ENCODE peak calls at places on chromosomes 12 and 14, in five cellular contexts. E is IMR-90, J is K562, R is HepG2, W is GM12878. P is an unnamed sample.

GRCh38 chr14:90491221-90491867 is 94.5 kb downstream of the CALM1 start:
- DNase-seq in R (no peak), J (no peak), E (peak), W (no peak), P (no peak)

GRCh38 chr14:61322799-61323290 is 1.5 kb downstream of the PRKCH start:
- DNase-seq in R (no peak), J (no peak), W (no peak), E (peak), P (peak)

GRCh38 chr12:130978785-130979184 is 25.1 kb downstream of the ADGRD1 start:
- DNase-seq in J (no peak), R (no peak), W (no peak), E (no peak), P (no peak)

GRCh38 chr14:92880851-92881250 is 42.1 kb upstream of the CHGA start:
- DNase-seq in E (peak), W (no peak), J (no peak), R (peak), P (peak)

GRCh38 chr12:123058980-123059379 is 78.5 kb downstream of the ARL6IP4 start:
- DNase-seq in W (no peak), R (no peak), J (no peak), E (peak), P (no peak)

GRCh38 chr12:122395319-122395718 is 27.1 kb downstream of the CLIP1 start:
- DNase-seq in W (no peak), E (peak), J (no peak), R (no peak), P (peak)

GRCh38 chr14:102544745-102545460 is 35.3 kb upstream of the ANKRD9 start:
- DNase-seq in W (no peak), R (peak), J (no peak), E (no peak), P (no peak)

GRCh38 chr14:61177279-61178225 is 103.6 kb downstream of the TMEM30B start:
- DNase-seq in W (no peak), R (no peak), J (no peak), E (peak), P (no peak)

GRCh38 chr12:120235369-120236123 is 30.0 kb downstream of the PXN start:
- DNase-seq in J (no peak), R (no peak), E (no peak), W (no peak), P (peak)

GRCh38 chr12:7099290-7099996 is 7.2 kb upstream of the C1R start:
- DNase-seq in R (no peak), W (no peak), J (no peak), E (no peak), P (no peak)

GRCh38 chr14:45426685-45427282 is 173.8 kb upstream of the MIS18BP1 start:
- DNase-seq in E (peak), W (peak), R (peak), J (peak), P (peak)

GRCh38 chr12:120474092-120474960 is 4.8 kb upstream of the SRSF9 start:
- DNase-seq in R (no peak), E (peak), W (no peak), J (peak), P (peak)

GRCh38 chr14:104355949-104356737 is 217.8 kb downstream of the KIF26A start:
- DNase-seq in W (no peak), J (no peak), R (no peak), E (no peak), P (no peak)

GRCh38 chr12:119072463-119072862 is 91.1 kb downstream of the SRRM4 start:
- DNase-seq in W (no peak), J (no peak), E (no peak), R (no peak), P (no peak)

GRCh38 chr12:62722971-62723680 is 211.8 kb downstream of the PPM1H start:
- DNase-seq in R (no peak), J (no peak), E (peak), W (no peak), P (no peak)

GRCh38 chr12:3381059-3382047 is 109.7 kb upstream of the PRMT8 start:
- DNase-seq in W (no peak), J (no peak), E (no peak), R (no peak), P (no peak)

GRCh38 chr12:117208206-117208605 is 17.9 kb upstream of the FBXO21 start:
- DNase-seq in R (no peak), J (no peak), W (no peak), E (no peak), P (no peak)

GRCh38 chr12:91108196-91108595 is 3.1 kb downstream of the LUM start:
- DNase-seq in R (no peak), W (no peak), J (no peak), E (no peak), P (no peak)

GRCh38 chr14:35050652-35051051 is 4.6 kb downstream of the FAM177A1 start:
- DNase-seq in J (peak), R (peak), E (peak), W (no peak), P (peak)

GRCh38 chr14:68340262-68340661 is 452.6 kb downstream of the ZFP36L1 start:
- DNase-seq in R (no peak), E (no peak), J (no peak), W (no peak), P (no peak)

GRCh38 chr14:77752799-77753516 is 8.0 kb downstream of the SNW1 start:
- DNase-seq in R (no peak), E (peak), J (no peak), W (no peak), P (no peak)

GRCh38 chr14:41605550-41606248 is 977 bp upstream of the LRFN5 start:
- DNase-seq in J (no peak), R (no peak), E (peak), W (no peak), P (no peak)

GRCh38 chr12:29153231-29153630 is 4.2 kb downstream of the FAR2 start:
- DNase-seq in J (no peak), R (no peak), E (no peak), W (no peak), P (no peak)

GRCh38 chr14:69880051-69880487 is 853 bp downstream of the SMOC1 start:
- DNase-seq in J (no peak), W (no peak), R (peak), E (peak), P (no peak)

GRCh38 chr12:56518570-56518969 is 3.0 kb upstream of the RBMS2 start:
- DNase-seq in R (peak), J (no peak), E (peak), W (no peak), P (no peak)

GRCh38 chr14:21414137-21414631 is 30.4 kb upstream of the SUPT16H start:
- DNase-seq in J (no peak), W (peak), E (no peak), R (no peak), P (no peak)

GRCh38 chr12:65654230-65654629 is 170.1 kb upstream of the HMGA2 start:
- DNase-seq in E (no peak), R (no peak), W (no peak), J (no peak), P (no peak)

GRCh38 chr12:64428956-64429355 is 23.0 kb upstream of the TBK1 start:
- DNase-seq in E (no peak), J (no peak), W (no peak), R (no peak), P (no peak)

GRCh38 chr12:46494424-46494823 is 121.9 kb upstream of the SLC38A2 start:
- DNase-seq in W (no peak), R (peak), E (peak), J (no peak), P (peak)

GRCh38 chr12:121810234-121810817 is 6.5 kb downstream of the SETD1B start:
- DNase-seq in E (no peak), W (no peak), J (no peak), R (no peak), P (no peak)

GRCh38 chr14:38004610-38004879 is 203.2 kb upstream of the SSTR1 start:
- DNase-seq in R (no peak), E (no peak), J (no peak), W (no peak), P (no peak)

GRCh38 chr14:66359500-66359899 is 126.7 kb upstream of the CCDC196 start:
- DNase-seq in J (peak), R (peak), W (peak), E (peak), P (peak)

GRCh38 chr14:45970589-45970988 is 681.0 kb downstream of the RPL10L start:
- DNase-seq in W (no peak), J (no peak), E (no peak), R (no peak), P (no peak)

GRCh38 chr12:110355080-110355479 is 48.4 kb downstream of the ANAPC7 start:
- DNase-seq in W (no peak), J (peak), R (peak), E (no peak), P (peak)

GRCh38 chr12:49212572-49212971 is 23.7 kb upstream of the TUBA1A start:
- DNase-seq in W (no peak), E (no peak), J (no peak), R (no peak), P (no peak)
- TF ChIP-seq USF2 in W (no peak), E (no peak), J (no peak), R (no peak), P (no peak)

DNA sequence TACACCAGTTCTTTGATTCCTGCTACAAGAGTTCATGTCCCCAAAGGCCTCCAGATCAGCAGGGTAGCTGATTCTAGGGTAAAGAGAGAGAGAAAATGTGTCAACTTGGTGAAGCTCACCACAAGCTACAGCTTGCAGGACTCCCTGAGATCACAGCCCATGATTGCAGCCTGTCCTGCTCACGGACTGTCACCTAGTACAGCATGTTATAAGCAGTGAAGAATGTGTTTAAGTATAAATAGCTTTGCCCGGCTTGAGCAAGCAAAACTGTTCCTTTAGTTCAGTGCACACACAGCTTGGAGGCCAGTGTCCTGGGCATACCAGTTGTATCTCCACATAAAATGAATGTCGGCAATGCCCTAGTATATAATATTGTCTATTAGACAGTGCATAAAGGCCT is 108.3 kb upstream of the G2E3 start:
- DNase-seq in R (no peak), E (peak), J (no peak), W (no peak), P (no peak)
- TF ChIP-seq CEBPB in R (no peak), E (no peak), J (no peak), W (no peak), P (no peak)

GRCh38 chr12:58607805-58608204 is 312.5 kb downstream of the LRIG3 start:
- DNase-seq in E (peak), R (no peak), W (no peak), J (no peak), P (no peak)

GRCh38 chr12:58602736-58603135 is 317.6 kb downstream of the LRIG3 start:
- DNase-seq in J (no peak), E (no peak), R (no peak), W (no peak), P (no peak)

GRCh38 chr12:58608711-58609110 is 311.6 kb downstream of the LRIG3 start:
- DNase-seq in J (no peak), W (no peak), R (no peak), E (peak), P (no peak)
- TF ChIP-seq USF2 in J (no peak), W (no peak), R (no peak), E (no peak), P (no peak)

DNA sequence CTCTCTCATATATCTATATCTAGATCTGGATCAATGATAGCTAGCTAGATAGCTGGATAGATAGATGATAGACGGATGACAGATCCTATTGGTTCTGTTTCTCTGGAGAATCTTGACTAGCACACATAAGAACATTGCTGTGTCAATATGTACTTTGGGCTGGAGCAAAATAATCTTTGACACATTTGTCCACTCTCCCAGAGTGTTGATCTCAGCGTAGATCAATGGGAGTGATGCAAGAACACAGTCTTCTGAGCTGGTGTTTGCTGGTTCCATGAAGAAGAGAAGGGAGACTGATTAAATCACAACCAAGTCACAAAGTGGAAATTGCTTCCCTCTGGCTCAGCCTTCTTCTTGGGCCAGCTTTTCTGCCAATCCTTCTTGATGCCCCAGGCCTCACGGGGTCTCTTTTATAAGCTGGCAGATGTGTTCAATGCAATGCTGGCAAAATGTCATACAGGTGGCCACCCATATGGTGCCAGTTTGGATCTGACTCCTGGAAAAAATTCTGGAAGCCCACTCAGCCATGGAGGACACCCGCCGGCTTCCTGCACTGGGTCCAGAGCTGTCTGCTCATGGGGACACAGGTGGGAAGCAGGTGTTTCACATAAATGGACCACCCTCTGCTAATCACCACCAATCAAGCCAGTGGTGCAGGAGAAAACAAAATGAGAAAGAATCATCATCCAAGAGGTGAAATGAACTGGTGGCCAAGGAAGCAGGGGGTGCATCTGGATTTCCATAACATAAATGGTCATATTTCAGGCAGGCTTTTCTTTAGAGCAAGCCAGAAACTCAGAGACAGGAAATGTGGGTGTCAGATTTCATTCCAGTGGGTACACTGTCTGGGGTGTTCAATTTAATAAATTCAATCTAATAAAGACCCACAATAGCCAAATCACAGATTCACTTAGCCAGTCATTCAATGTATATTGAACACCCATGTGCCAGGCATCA is 310.3 kb downstream of the DPF3 start:
- DNase-seq in R (no peak), W (no peak), E (peak), J (no peak), P (no peak)
- TF ChIP-seq CEBPB in R (peak), W (no peak), E (no peak), J (no peak), P (no peak)

GRCh38 chr12:32671930-32672785 is 6.9 kb upstream of the DNM1L start:
- DNase-seq in E (peak), J (peak), W (no peak), R (peak), P (peak)
- TF ChIP-seq USF2 in E (no peak), J (no peak), W (no peak), R (no peak), P (no peak)

DNA sequence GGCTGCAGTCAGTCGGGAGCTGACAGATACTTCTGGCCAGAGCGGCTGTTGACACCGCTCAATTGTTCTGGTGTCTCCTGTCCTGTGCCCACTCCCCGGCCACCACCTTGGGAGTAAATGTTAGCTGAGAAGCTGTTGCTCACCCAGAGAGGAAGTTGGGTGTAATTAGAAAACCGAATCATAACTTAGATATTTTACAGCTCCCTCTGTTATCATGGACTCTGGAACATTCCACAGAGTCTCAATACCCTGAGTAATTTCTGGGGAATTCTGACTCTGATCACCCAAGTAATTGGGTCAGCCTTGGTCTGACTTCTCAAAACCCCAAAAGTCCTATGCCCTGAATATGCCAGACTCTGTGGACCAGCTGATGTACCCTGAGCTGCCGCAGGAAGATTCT is 58.2 kb upstream of the RFLNA start:
- DNase-seq in R (no peak), E (peak), W (no peak), J (no peak), P (no peak)
- TF ChIP-seq CEBPB in R (no peak), E (no peak), W (no peak), J (no peak), P (no peak)

GRCh38 chr12:57615637-57616036 is 4.4 kb downstream of the ARHGEF25 start:
- DNase-seq in R (no peak), J (no peak), W (no peak), E (no peak), P (no peak)

GRCh38 chr12:57617942-57618341 is 6.7 kb downstream of the ARHGEF25 start:
- DNase-seq in W (no peak), J (no peak), E (no peak), R (no peak), P (no peak)

GRCh38 chr12:57614948-57615500 is 3.8 kb downstream of the ARHGEF25 start:
- DNase-seq in W (no peak), E (no peak), J (no peak), R (no peak), P (no peak)

GRCh38 chr12:57614178-57614947 is 3.1 kb downstream of the ARHGEF25 start:
- DNase-seq in W (peak), R (no peak), E (peak), J (peak), P (peak)

GRCh38 chr12:57616383-57617101 is 5.3 kb downstream of the ARHGEF25 start:
- DNase-seq in W (no peak), R (no peak), J (no peak), E (peak), P (no peak)
- TF ChIP-seq USF2 in W (no peak), R (no peak), J (no peak), E (no peak), P (no peak)

DNA sequence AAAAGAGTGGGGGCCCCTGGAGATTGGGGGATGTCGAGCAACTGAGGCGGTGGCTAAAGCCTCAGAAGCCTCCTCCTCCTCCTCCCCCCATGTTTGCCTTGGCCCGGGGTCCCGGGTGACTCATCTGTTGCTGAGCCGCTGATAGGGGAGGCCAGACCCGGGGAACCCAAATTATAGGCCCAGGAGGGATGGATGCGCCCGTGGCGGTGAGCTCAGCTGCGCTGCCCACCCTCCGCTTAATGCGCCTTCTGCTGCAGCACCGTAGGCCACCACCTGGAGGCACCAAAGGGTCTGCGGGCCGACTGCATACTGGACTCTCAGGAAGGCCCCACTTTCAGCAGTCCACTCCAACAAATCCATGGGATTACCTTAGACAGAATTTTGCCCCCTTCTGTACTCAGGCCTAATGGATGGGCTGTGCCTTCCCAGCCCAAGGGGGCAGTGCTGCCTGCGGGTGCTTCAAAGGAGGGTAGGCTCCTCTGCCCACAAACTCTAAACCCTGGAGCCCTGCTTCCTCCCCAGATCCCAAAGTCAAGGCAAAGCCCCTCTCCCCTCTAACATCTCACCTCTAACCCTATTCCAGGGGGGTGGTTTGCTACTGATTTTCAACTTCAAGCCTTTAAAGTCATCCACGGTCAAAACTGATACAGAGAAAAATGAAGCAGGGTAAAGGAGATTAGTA is 2.6 kb upstream of the WNT10B start:
- DNase-seq in E (peak), J (peak), R (no peak), W (no peak), P (peak)
- TF ChIP-seq CEBPB in E (no peak), J (no peak), R (no peak), W (no peak), P (no peak)

P was measured in A549.